ENCODE peak calls at places on chromosomes 5 and 9, in five cellular contexts. Y is stimulated activated CD8-positive, alpha-beta memory T cell treated with anti-CD3 and anti-CD28 coated beads, Interleukin-4, amount 100 ng/mL, for 48 hours; P is NCI-H748 treated with DMSO at 0.1 percent for 48 hours; E is fibroblast of pulmonary artery; A is activated CD8-positive, alpha-beta memory T cell treated with anti-CD3 and anti-CD28 coated beads, Interleukin-2, amount 50 U/mL, for 48 hours. N is an unnamed sample.

GRCh38 chr5:177328545-177329231 is 17.0 kb upstream of the MXD3 start:
- DNase-seq in Y (no peak), P (no peak), E (no peak), A (no peak), N (no peak)

GRCh38 chr9:106775960-106776359 is 87.0 kb upstream of the ZNF462 start:
- DNase-seq in Y (no peak), P (no peak), E (no peak), A (no peak), N (no peak)

GRCh38 chr5:126780165-126780827 is 3.4 kb downstream of the LMNB1 start:
- DNase-seq in Y (peak), P (peak), E (peak), A (no peak), N (no peak)

GRCh38 chr5:40615586-40616193 is 64.0 kb upstream of the PTGER4 start:
- DNase-seq in Y (no peak), P (no peak), E (peak), A (no peak), N (no peak)

GRCh38 chr5:35736280-35736679 is 118.6 kb downstream of the SPEF2 start:
- DNase-seq in Y (peak), P (no peak), E (no peak), A (no peak), N (no peak)

GRCh38 chr5:90227688-90228087 is 181.9 kb downstream of the CETN3 start:
- DNase-seq in Y (no peak), P (no peak), E (no peak), A (no peak), N (no peak)

GRCh38 chr5:172554562-172554961 is 86.5 kb upstream of the NEURL1B start:
- DNase-seq in Y (no peak), P (no peak), E (no peak), A (no peak), N (no peak)

GRCh38 chr9:96417051-96417586 is 1.1 kb downstream of the ZNF367 start:
- DNase-seq in Y (peak), P (peak), E (peak), A (peak), N (peak)

GRCh38 chr9:124423591-124423990 is 8.3 kb upstream of the PSMB7 start:
- DNase-seq in Y (no peak), P (no peak), E (no peak), A (peak), N (no peak)

GRCh38 chr5:72379936-72380335 is 59.8 kb downstream of the PTCD2 start:
- DNase-seq in Y (no peak), P (no peak), E (no peak), A (no peak), N (no peak)

GRCh38 chr9:94076557-94076956 is 7.7 kb upstream of the PTPDC1 start:
- DNase-seq in Y (no peak), P (no peak), E (no peak), A (no peak), N (no peak)

GRCh38 chr5:77356740-77357139 is 135.4 kb downstream of the WDR41 start:
- DNase-seq in Y (peak), P (no peak), E (no peak), A (no peak), N (no peak)

GRCh38 chr9:135614821-135615665 is 24.3 kb downstream of the GLT6D1 start:
- DNase-seq in Y (no peak), P (no peak), E (no peak), A (no peak), N (peak)

GRCh38 chr9:72726951-72727350 is 205.5 kb downstream of the TMC1 start:
- DNase-seq in Y (no peak), P (no peak), E (peak), A (no peak), N (no peak)

GRCh38 chr5:79772651-79773050 is 83.0 kb downstream of the CMYA5 start:
- DNase-seq in Y (no peak), P (no peak), E (no peak), A (no peak), N (no peak)

N was measured in ecto neural progenitor cell.